ENCODE peak calls at places on chromosomes 13 and 19, in seven cellular contexts. S, W, Q, H, D, B and O are unnamed samples.

GRCh38 chr13:27868639-27869435 is 51.0 kb upstream of the PDX1 start:
- DNase-seq in H (no peak), S (peak; percentile 11), D (no peak), B (peak; percentile 19), Q (peak; percentile 5), W (no peak), O (peak; percentile 19)

GRCh38 chr13:107886118-107886517 is 329.2 kb downstream of the LIG4 start:
- DNase-seq in B (no peak), H (no peak), Q (no peak), S (no peak), D (no peak), W (no peak), O (no peak)

GRCh38 chr19:10517760-10518443 is 655 bp upstream of the S1PR5 start:
- DNase-seq in H (peak; percentile 87), D (peak; percentile 77), B (peak; percentile 18), S (peak; percentile 80), W (no peak), Q (peak; percentile 15), O (peak; percentile 71)

GRCh38 chr13:96539791-96540190 is 449.9 kb downstream of the HS6ST3 start:
- DNase-seq in W (no peak), S (no peak), Q (no peak), D (no peak), B (peak; percentile 94), H (no peak), O (no peak)

GRCh38 chr19:518292-519231 is 11.3 kb downstream of the TPGS1 start:
- DNase-seq in H (peak; percentile 75), D (peak; percentile 82), S (peak; percentile 92), B (peak; percentile 11), Q (peak; percentile 63), W (peak; percentile 50), O (peak; percentile 93)

GRCh38 chr13:32033744-32034143 is 2.2 kb downstream of the FRY start:
- DNase-seq in W (no peak), H (no peak), D (no peak), Q (peak; percentile 33), S (no peak), B (peak; percentile 97), O (no peak)

GRCh38 chr13:80196756-80197155 is 144.2 kb downstream of the SPRY2 start:
- DNase-seq in D (no peak), S (peak; percentile 41), H (no peak), W (no peak), B (no peak), Q (peak; percentile 13), O (no peak)

GRCh38 chr19:4066176-4066606 is 508 bp downstream of the ZBTB7A start:
- DNase-seq in S (no peak), B (no peak), W (no peak), Q (no peak), D (no peak), H (peak; percentile 77), O (no peak)

GRCh38 chr19:12784871-12785430 is 6.3 kb upstream of the JUNB start:
- DNase-seq in H (no peak), Q (peak; percentile 26), W (no peak), B (peak; percentile 36), S (peak; percentile 76), D (no peak), O (no peak)

GRCh38 chr13:93956416-93956815 is 523.1 kb downstream of the DCT start:
- DNase-seq in H (no peak), W (no peak), Q (no peak), D (no peak), B (no peak), S (peak; percentile 26), O (no peak)

GRCh38 chr13:99287544-99287943 is 19.7 kb downstream of the GPR183 start:
- DNase-seq in H (no peak), Q (no peak), S (no peak), W (no peak), D (no peak), B (no peak), O (no peak)
- H3K4me1 ChIP-seq in H (no peaks in the 10 kb centered on the region), Q (peaks cover 3% of the 10 kb centered on the region), S (no peaks in the 10 kb centered on the region), W (no peaks in the 10 kb centered on the region), D (no peaks in the 10 kb centered on the region), B (no peaks in the 10 kb centered on the region), O (no peaks in the 10 kb centered on the region)

GRCh38 chr13:66656050-66656449 is 574.1 kb downstream of the PCDH9 start:
- DNase-seq in H (no peak), D (no peak), Q (no peak), B (no peak), S (no peak), W (no peak), O (no peak)
- H3K18ac ChIP-seq in H (no peak overlapping the region), D (no peak overlapping the region), Q (no peak overlapping the region), B (no peak overlapping the region), S (no peak overlapping the region), W (no peak overlapping the region), O (no peak overlapping the region)

GRCh38 chr19:16070366-16070990 is 5.8 kb upstream of the TPM4 start:
- DNase-seq in H (no peak), Q (no peak), D (no peak), B (no peak), W (no peak), S (no peak), O (no peak)
- H3K27ac ChIP-seq in H (no peak overlapping the region), Q (no peak overlapping the region), D (no peak overlapping the region), B (no peak overlapping the region), W (no peak overlapping the region), S (no peak overlapping the region), O (no peak overlapping the region)

DNA sequence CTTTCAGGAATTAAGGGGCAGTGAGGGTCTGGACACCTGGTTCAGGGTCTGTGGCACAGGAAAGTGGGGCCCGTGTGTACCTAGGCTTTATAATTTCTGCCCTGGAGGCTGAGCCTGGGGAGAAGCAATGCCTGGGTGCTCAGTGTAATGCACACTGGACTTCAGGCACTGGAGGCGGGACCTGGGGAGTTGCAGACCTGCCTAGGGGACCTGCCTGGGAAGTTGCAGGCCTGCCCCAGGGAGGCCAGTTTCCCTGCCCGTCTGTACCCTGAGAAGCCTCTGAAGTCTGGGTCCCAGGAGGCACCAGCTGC is 2.5 kb upstream of the TMEM59L start:
- DNase-seq in S (no peak), Q (no peak), B (no peak), H (no peak), D (no peak), W (no peak), O (no peak)
- H3K4me1 ChIP-seq in S (peaks cover 50% of the 10 kb centered on the region), Q (peaks cover 11% of the 10 kb centered on the region), B (peaks cover 15% of the 10 kb centered on the region), H (peaks cover 56% of the 10 kb centered on the region), D (peaks cover 17% of the 10 kb centered on the region), W (peaks cover 38% of the 10 kb centered on the region), O (peaks cover 9% of the 10 kb centered on the region)

GRCh38 chr13:73273276-73273675 is 214.5 kb downstream of the KLF5 start:
- DNase-seq in W (no peak), S (no peak), D (no peak), Q (no peak), H (no peak), B (no peak), O (no peak)
- H3K18ac ChIP-seq in W (no peak overlapping the region), S (no peak overlapping the region), D (no peak overlapping the region), Q (peak overlapping the region; percentile 95), H (no peak overlapping the region), B (no peak overlapping the region), O (no peak overlapping the region)

GRCh38 chr19:37961198-37961597 is 54.2 kb downstream of the SIPA1L3 start:
- DNase-seq in W (no peak), B (no peak), H (no peak), S (no peak), D (no peak), Q (no peak), O (no peak)

GRCh38 chr19:37966211-37967072 is 59.4 kb downstream of the SIPA1L3 start:
- DNase-seq in B (peak; percentile 19), D (no peak), H (no peak), S (no peak), Q (peak; percentile 39), W (no peak), O (no peak)

GRCh38 chr19:37959665-37960114 is 52.7 kb downstream of the SIPA1L3 start:
- DNase-seq in S (no peak), W (no peak), H (no peak), B (no peak), Q (no peak), D (no peak), O (no peak)

GRCh38 chr19:37964109-37964508 is 57.1 kb downstream of the SIPA1L3 start:
- DNase-seq in S (no peak), Q (peak; percentile 24), W (no peak), B (no peak), D (no peak), H (no peak), O (no peak)

DNA sequence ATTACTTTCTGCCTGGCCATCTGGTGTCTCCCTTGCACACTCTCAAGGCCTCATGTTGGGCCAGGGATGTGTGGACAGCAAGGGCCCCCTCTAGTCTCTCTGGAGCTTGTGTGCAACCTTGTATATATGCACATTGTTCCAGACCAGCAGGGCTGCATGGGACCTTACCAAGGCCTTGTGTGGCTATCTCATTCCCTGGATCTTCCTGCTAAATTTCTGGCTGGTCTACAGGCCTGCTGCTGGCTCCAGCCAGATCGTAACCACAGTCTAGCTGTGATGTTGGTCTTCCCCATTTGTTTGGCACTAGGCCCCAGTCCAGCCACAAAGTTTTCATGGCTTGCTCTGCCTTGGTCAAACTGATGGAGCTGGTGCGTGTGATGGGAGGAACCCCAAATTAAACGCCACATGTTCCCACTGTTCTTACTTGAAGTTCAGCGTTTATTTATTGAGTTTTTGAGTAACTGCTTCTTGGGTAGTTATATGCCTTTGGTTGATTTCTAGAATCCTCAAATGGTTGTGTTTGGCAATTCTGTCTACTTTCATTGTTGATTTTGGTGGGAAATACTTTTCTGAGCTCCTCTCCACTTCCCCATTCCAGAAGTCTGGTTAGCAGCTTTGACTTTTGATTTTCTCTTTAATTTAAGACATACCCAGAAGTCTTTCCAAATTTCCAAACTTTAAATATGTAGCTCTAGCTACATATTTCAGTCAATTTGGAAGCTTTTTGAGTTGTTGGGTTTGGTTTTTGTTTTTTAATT is 56.4 kb downstream of the SIPA1L3 start:
- DNase-seq in W (no peak), S (peak; percentile 43), B (no peak), Q (peak; percentile 47), D (no peak), H (no peak), O (no peak)
- H3K27ac ChIP-seq in W (no peak overlapping the region), S (peak overlapping the region; percentile 60), B (no peak overlapping the region), Q (peak overlapping the region; percentile 16), D (no peak overlapping the region), H (no peak overlapping the region), O (no peak overlapping the region)

GRCh38 chr13:25281193-25281936 is 5.9 kb downstream of the MTMR6 start:
- DNase-seq in Q (peak; percentile 3), H (no peak), W (no peak), D (no peak), B (no peak), S (peak; percentile 43), O (no peak)
- H3K4me1 ChIP-seq in Q (no peaks in the 10 kb centered on the region), H (no peaks in the 10 kb centered on the region), W (peaks cover 7% of the 10 kb centered on the region), D (no peaks in the 10 kb centered on the region), B (no peaks in the 10 kb centered on the region), S (no peaks in the 10 kb centered on the region), O (no peaks in the 10 kb centered on the region)

DNA sequence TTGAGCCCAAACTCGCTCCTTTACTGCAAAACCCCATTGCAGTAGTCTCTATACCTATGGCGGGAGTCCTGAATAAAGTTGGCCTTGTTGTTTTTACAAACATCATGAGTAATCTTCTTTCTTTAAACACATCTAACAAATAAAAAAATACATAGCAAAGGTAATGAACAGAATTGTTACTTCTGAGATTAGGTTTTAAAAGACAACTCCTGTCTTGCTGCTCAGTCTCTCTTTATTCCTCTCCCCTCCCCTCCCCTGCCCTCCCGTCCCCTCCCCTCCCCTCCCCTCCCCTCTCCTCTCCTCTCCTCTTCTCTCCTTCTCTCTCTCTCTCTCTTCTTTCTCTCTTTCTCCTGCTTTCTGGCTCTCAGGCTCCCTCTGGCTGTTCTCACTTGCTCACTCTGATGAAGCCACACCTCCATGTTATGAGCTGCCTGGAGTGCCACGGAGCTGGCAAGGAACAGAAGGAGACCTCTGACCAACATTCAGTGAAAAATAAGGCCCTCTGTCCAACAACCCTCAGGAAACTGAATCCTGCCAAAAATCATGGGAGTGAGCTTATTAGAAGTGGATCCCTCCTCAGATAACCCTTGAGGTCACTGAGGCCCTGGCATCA is 300.7 kb upstream of the MIR17HG start:
- DNase-seq in S (no peak), H (no peak), D (peak; percentile 46), Q (no peak), B (no peak), W (no peak), O (peak; percentile 43)
- H3K18ac ChIP-seq in S (no peak overlapping the region), H (no peak overlapping the region), D (no peak overlapping the region), Q (no peak overlapping the region), B (no peak overlapping the region), W (no peak overlapping the region), O (no peak overlapping the region)